ENCODE peak calls at places on chromosome 20, in six cellular contexts. D, K, C, N, G and U are unnamed samples.

GRCh38 chr20:50005378-50006020 is 22.7 kb downstream of the SNAI1 start:
- DNase-seq in D (no peak), K (no peak), C (no peak), N (no peak), G (no peak), U (no peak)

GRCh38 chr20:56630086-56630493 is 984 bp downstream of the TFAP2C start:
- DNase-seq in D (peak), K (no peak), C (no peak), N (peak), G (peak), U (peak)

GRCh38 chr20:10647471-10647870 is 26.3 kb downstream of the JAG1 start:
- DNase-seq in D (no peak), K (peak), C (no peak), N (no peak), G (peak), U (no peak)

GRCh38 chr20:60804240-60804917 is 447.7 kb upstream of the CDH4 start:
- DNase-seq in D (no peak), K (no peak), C (no peak), N (no peak), G (no peak), U (no peak)

GRCh38 chr20:21322083-21322710 is 19.1 kb downstream of the XRN2 start:
- DNase-seq in D (peak), K (no peak), C (no peak), N (no peak), G (no peak), U (no peak)

GRCh38 chr20:63166423-63167020 is 49.4 kb downstream of the YTHDF1 start:
- DNase-seq in D (no peak), K (no peak), C (no peak), N (no peak), G (no peak), U (no peak)

GRCh38 chr20:43913291-43914025 is 1.2 kb upstream of the TOX2 start:
- DNase-seq in D (no peak), K (no peak), C (peak), N (no peak), G (peak), U (no peak)

GRCh38 chr20:13462091-13462490 is 176.6 kb downstream of the TASP1 start:
- DNase-seq in D (no peak), K (no peak), C (no peak), N (no peak), G (no peak), U (no peak)

GRCh38 chr20:50146732-50147662 is 6.5 kb downstream of the PEDS1 start:
- DNase-seq in D (peak), K (no peak), C (peak), N (no peak), G (peak), U (no peak)

GRCh38 chr20:2299301-2299700 is 3.5 kb downstream of the TGM3 start:
- DNase-seq in D (no peak), K (peak), C (no peak), N (peak), G (peak), U (peak)

GRCh38 chr20:63357921-63358905 is 2.9 kb downstream of the CHRNA4 start:
- DNase-seq in D (no peak), K (no peak), C (no peak), N (no peak), G (no peak), U (no peak)

GRCh38 chr20:61801857-61802442 is 263.7 kb downstream of the TAF4 start:
- DNase-seq in D (no peak), K (no peak), C (no peak), N (no peak), G (no peak), U (no peak)

GRCh38 chr20:50153153-50153499 is 397 bp downstream of the PEDS1 start:
- DNase-seq in D (no peak), K (no peak), C (no peak), N (no peak), G (no peak), U (no peak)

GRCh38 chr20:7085448-7085847 is 318.0 kb downstream of the BMP2 start:
- DNase-seq in D (peak), K (no peak), C (peak), N (no peak), G (no peak), U (peak)

GRCh38 chr20:57450419-57450818 is 59.2 kb downstream of the RBM38 start:
- DNase-seq in D (peak), K (no peak), C (no peak), N (no peak), G (peak), U (peak)

GRCh38 chr20:41138217-41138526 is 829 bp downstream of the PLCG1 start:
- DNase-seq in D (peak), K (no peak), C (no peak), N (no peak), G (no peak), U (peak)

GRCh38 chr20:50678213-50678898 is 13.0 kb downstream of the RIPOR3 start:
- DNase-seq in D (peak), K (no peak), C (no peak), N (peak), G (no peak), U (no peak)

GRCh38 chr20:48921883-48922867 is 664 bp downstream of the ARFGEF2 start:
- DNase-seq in D (peak), K (no peak), C (peak), N (peak), G (peak), U (peak)

GRCh38 chr20:56715309-56715708 is 86.2 kb downstream of the TFAP2C start:
- DNase-seq in D (no peak), K (no peak), C (no peak), N (no peak), G (no peak), U (no peak)

GRCh38 chr20:63328716-63329275 is 32.4 kb downstream of the CHRNA4 start:
- DNase-seq in D (no peak), K (no peak), C (no peak), N (no peak), G (no peak), U (no peak)

GRCh38 chr20:7113577-7114466 is 346.3 kb downstream of the BMP2 start:
- DNase-seq in D (peak), K (no peak), C (peak), N (peak), G (no peak), U (peak)

GRCh38 chr20:953742-954141 is 37.6 kb upstream of the ANGPT4 start:
- DNase-seq in D (no peak), K (no peak), C (no peak), N (no peak), G (no peak), U (no peak)

GRCh38 chr20:63120286-63121090 is 95.4 kb downstream of the YTHDF1 start:
- DNase-seq in D (no peak), K (no peak), C (no peak), N (no peak), G (no peak), U (no peak)

GRCh38 chr20:24163501-24163900 is 174.9 kb upstream of the GGTLC1 start:
- DNase-seq in D (no peak), K (no peak), C (peak), N (no peak), G (no peak), U (no peak)

GRCh38 chr20:4894981-4895381 is 106.3 kb downstream of the SLC23A2 start:
- DNase-seq in D (no peak), K (no peak), C (no peak), N (no peak), G (no peak), U (no peak)

GRCh38 chr20:48880936-48881657 is 40.4 kb upstream of the ARFGEF2 start:
- DNase-seq in D (no peak), K (no peak), C (no peak), N (no peak), G (no peak), U (peak)

GRCh38 chr20:42595625-42596024 is 594.1 kb downstream of the PTPRT start:
- DNase-seq in D (no peak), K (no peak), C (no peak), N (no peak), G (no peak), U (no peak)

GRCh38 chr20:62302341-62303048 is at the start of gene ADRM1:
- DNase-seq in D (peak), K (peak), C (peak), N (peak), G (peak), U (peak)

GRCh38 chr20:8156603-8157079 is 24.6 kb downstream of the PLCB1 start:
- DNase-seq in D (peak), K (no peak), C (peak), N (peak), G (no peak), U (peak)

GRCh38 chr20:64011366-64011779 is 24.6 kb upstream of the C20orf204 start:
- DNase-seq in D (no peak), K (no peak), C (no peak), N (no peak), G (no peak), U (no peak)

GRCh38 chr20:45053441-45054351 is 47.2 kb downstream of the KCNS1 start:
- DNase-seq in D (no peak), K (no peak), C (no peak), N (no peak), G (no peak), U (no peak)

GRCh38 chr20:45051497-45052060 is 49.3 kb downstream of the KCNS1 start:
- DNase-seq in D (no peak), K (no peak), C (no peak), N (no peak), G (no peak), U (no peak)

GRCh38 chr20:45049904-45050471 is 50.9 kb downstream of the KCNS1 start:
- DNase-seq in D (no peak), K (no peak), C (no peak), N (no peak), G (no peak), U (no peak)

GRCh38 chr20:45055056-45055455 is 45.9 kb downstream of the KCNS1 start:
- DNase-seq in D (no peak), K (no peak), C (no peak), N (no peak), G (no peak), U (no peak)

GRCh38 chr20:45052698-45053440 is 48.1 kb downstream of the KCNS1 start:
- DNase-seq in D (peak), K (no peak), C (no peak), N (no peak), G (no peak), U (peak)
- H3K4me3 ChIP-seq in D (no peak), K (no peak), C (no peak), N (no peak), G (no peak), U (no peak)

GRCh38 chr20:35001596-35002362 is 46.1 kb downstream of the MYH7B start:
- DNase-seq in D (no peak), K (no peak), C (no peak), N (no peak), G (no peak), U (no peak)
- TF ChIP-seq CTCF in D (no peak), K (no peak), C (peak), N (peak), G (no peak), U (peak)

DNA sequence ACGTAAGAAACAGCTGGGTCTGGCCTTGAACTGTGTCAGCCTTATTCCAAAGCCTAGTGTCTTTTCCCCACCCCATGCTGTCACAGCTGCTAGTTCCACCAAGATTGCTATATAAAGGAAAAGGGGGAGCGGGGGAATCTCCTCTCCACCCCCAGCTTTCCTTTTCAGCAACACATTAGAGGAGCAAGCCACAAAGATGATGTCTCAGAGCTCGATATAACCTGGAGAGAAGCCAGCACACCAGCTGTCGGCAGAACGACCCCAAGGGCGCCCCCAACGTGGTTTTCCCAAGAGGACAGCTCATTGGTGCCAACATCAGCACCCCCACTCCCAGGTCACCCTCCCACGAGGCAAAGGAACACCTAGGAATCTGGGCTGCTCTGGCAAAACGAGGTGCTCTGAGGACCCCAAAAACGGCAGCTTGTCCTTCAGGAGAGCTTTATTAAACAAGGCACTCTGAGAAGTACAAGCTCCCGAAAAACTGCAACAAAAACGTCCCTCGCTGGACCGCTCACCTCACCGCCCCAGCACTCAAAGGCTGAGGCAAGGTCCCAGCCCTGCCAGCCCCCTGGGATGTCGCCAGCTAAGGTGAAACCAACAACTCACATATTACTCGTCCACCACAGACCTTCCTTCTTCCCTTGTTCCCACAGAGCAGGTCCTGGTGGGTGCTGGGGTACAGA is 36.3 kb downstream of the ATP9A start:
- DNase-seq in D (peak), K (no peak), C (no peak), N (no peak), G (no peak), U (peak)
- H3K4me3 ChIP-seq in D (peak), K (no peak), C (no peak), N (no peak), G (no peak), U (no peak)

GRCh38 chr20:3847419-3847940 is 846 bp downstream of the MAVS start:
- DNase-seq in D (peak), K (no peak), C (peak), N (no peak), G (no peak), U (no peak)

GRCh38 chr20:3848565-3848964 is 1.9 kb downstream of the MAVS start:
- DNase-seq in D (no peak), K (no peak), C (no peak), N (no peak), G (no peak), U (no peak)

GRCh38 chr20:3843490-3843889 is 3.1 kb upstream of the MAVS start:
- DNase-seq in D (peak), K (no peak), C (no peak), N (peak), G (no peak), U (peak)

GRCh38 chr20:3846378-3846739 is 275 bp upstream of the MAVS start:
- DNase-seq in D (no peak), K (no peak), C (no peak), N (no peak), G (no peak), U (no peak)

DNA sequence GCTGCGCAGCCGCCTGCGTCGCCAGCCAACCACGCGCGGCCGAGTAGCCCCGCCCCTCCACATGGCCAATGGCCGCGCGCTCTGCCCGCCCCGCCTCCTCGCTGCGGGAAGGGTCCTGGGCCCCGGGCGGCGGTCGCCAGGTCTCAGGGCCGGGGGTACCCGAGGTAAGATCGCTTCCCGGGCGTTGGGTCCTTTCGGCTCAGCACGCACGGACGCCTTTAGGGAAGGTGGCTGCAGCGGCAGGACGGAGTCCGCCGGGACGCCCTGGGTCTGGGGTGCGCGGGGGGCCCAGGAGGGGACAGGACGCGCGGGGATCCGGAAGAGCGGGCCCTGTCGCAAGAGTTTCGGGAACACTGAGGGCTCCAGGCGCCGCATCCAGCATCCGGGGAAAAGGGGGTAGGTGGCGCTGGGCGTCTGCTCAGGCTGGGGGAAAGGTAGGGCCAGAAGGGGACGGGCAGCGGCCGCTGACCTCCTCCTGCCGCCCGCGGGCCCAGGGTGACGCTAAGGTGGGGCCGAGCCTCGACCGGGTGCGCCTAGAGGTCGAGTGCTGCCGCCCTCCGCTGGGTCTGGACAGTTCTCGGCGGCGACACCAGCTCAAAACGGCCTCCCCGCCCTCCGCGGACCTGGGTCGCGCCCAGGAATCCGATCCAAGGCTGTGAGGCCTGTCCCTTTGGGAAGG is at the start of gene MAVS:
- DNase-seq in D (peak), K (peak), C (peak), N (peak), G (peak), U (peak)
- TF ChIP-seq CTCF in D (no peak), K (no peak), C (no peak), N (peak), G (no peak), U (no peak)

GRCh38 chr20:53522026-53522425 is 71.6 kb downstream of the ZNF217 start:
- DNase-seq in D (no peak), K (no peak), C (no peak), N (no peak), G (peak), U (no peak)

GRCh38 chr20:53527196-53527595 is 66.4 kb downstream of the ZNF217 start:
- DNase-seq in D (no peak), K (no peak), C (no peak), N (no peak), G (no peak), U (no peak)

GRCh38 chr20:53529658-53530057 is 64.0 kb downstream of the ZNF217 start:
- DNase-seq in D (no peak), K (no peak), C (no peak), N (no peak), G (no peak), U (no peak)

GRCh38 chr20:53522696-53523095 is 70.9 kb downstream of the ZNF217 start:
- DNase-seq in D (no peak), K (no peak), C (no peak), N (no peak), G (peak), U (no peak)

GRCh38 chr20:53524589-53525311 is 68.9 kb downstream of the ZNF217 start:
- DNase-seq in D (no peak), K (no peak), C (no peak), N (no peak), G (peak), U (no peak)
- H3K4me3 ChIP-seq in D (no peak), K (no peak), C (no peak), N (no peak), G (no peak), U (no peak)

DNA sequence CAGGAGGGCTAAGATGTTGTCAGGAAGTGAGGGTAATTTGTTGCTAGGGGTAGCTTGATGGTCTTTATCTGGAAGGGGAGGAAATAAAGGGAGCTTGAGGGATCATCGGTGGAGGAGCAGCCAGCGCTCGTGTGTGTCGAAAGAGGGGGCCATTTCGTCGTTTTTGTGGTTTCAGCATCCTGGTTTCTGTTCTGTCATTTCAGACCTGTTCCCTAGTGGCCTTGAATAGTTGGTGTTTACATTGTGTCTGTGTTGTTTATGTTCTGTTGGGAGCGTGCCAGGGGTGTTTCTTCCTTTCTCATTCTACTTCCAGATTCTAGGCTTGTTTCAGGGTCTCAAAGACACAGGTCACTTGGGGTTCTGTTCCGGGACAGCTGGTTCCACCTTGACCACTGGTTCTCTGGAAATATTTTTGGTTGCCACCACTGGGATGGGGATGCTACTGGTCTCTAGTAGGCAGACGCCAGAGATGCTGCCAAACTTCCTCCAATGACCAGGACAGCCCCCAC is 113.9 kb upstream of the NAA20 start:
- DNase-seq in D (peak), K (no peak), C (peak), N (peak), G (peak), U (peak)
- TF ChIP-seq CTCF in D (no peak), K (peak), C (peak), N (no peak), G (no peak), U (peak)

DNA sequence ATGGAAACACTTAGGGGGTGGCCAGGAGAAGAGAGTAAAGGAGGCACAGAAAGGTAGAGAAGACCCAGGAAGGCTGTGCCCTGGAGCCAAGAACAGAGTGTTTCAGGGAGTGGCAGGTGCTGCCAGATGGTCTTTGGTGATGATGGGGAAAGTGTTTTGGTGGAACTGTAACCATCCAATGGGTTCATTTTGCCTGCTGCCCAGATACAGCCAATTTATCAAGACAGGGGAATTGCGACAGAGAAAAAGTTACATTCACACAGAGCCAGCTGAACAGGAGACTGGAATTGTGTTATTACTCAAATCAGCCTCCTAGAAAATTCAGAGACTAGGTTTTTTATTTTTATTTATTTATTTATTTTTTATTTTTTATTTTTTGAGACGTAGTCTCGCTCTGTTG is 5.2 kb downstream of the ZNF341 start:
- DNase-seq in D (no peak), K (no peak), C (no peak), N (no peak), G (no peak), U (no peak)
- H3K4me3 ChIP-seq in D (no peak), K (no peak), C (no peak), N (no peak), G (no peak), U (no peak)

GRCh38 chr20:37081717-37082289 is 14.0 kb downstream of the RBL1 start:
- DNase-seq in D (no peak), K (peak), C (peak), N (no peak), G (peak), U (no peak)
- TF ChIP-seq CTCF in D (peak), K (peak), C (peak), N (peak), G (no peak), U (peak)

DNA sequence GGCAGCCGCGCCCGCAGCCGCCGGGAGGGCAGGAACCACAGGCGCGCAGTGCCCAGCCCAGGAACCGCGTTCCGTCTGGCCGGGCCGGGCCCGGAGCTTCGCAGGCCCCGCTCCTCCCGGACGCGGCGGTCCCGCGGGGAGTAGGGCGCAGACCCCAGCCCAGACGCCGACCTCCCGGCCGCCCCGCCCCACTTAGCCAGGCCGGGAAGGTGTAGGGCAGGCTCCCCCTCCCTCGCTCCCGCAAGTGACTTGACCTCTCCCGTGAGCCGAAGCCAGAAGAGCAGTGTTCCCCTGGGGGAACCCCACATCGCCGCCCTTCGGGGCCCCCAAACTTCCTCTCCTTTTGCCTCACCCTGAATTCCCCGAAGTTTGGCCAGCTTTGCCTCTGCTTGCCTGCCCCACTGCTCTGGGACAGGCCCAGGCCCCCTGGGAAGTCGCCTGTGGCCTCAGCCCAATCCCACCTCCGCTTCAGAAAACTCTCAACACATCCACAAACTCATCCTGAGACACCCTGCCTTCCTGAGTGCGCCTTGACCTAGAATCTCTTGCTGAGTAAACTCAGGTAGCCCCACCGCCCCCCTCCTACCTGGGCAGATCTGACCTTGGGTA is 490 bp upstream of the NOL4L start:
- DNase-seq in D (no peak), K (no peak), C (no peak), N (no peak), G (no peak), U (no peak)
- H3K4me3 ChIP-seq in D (no peak), K (peak), C (no peak), N (peak), G (no peak), U (peak)